ENCODE peak calls at places on chromosomes 3 and 15, in seven cellular contexts. One of them, this sample, is unnamed.

GRCh38 chr3:192845196-192845855 is 72.3 kb downstream of the MB21D2 start:
- DNase-seq in stimulated activated CD4-positive, alpha-beta T cell treated with anti-CD3 and anti-CD28 coated beads, TNF-alpha, amount 100 ng/mL, for 1 hour: no peak
- DNase-seq in activated T-cell treated with anti-CD3 and anti-CD28 coated beads, Interleukin-2, amount 50 U/mL, for 4 hours: no peak
- DNase-seq in iPS DF 19.7: no peak
- DNase-seq in activated CD4-positive, alpha-beta T cell treated with anti-CD3 and anti-CD28 coated beads, Interleukin-2, amount 50 U/mL, for 1 hour: no peak
- DNase-seq in adrenal gland: no peak
- DNase-seq in glomerular endothelial cell: no peak
- DNase-seq in this sample: no peak

GRCh38 chr3:106610362-106610997 is 741.7 kb upstream of the CBLB start:
- DNase-seq in stimulated activated CD4-positive, alpha-beta T cell treated with anti-CD3 and anti-CD28 coated beads, TNF-alpha, amount 100 ng/mL, for 1 hour: no peak
- DNase-seq in activated T-cell treated with anti-CD3 and anti-CD28 coated beads, Interleukin-2, amount 50 U/mL, for 4 hours: no peak
- DNase-seq in iPS DF 19.7: no peak
- DNase-seq in activated CD4-positive, alpha-beta T cell treated with anti-CD3 and anti-CD28 coated beads, Interleukin-2, amount 50 U/mL, for 1 hour: no peak
- DNase-seq in adrenal gland: no peak
- DNase-seq in glomerular endothelial cell: no peak
- DNase-seq in this sample: no peak

GRCh38 chr3:197541756-197542539 is 13.8 kb downstream of the BDH1 start:
- DNase-seq in stimulated activated CD4-positive, alpha-beta T cell treated with anti-CD3 and anti-CD28 coated beads, TNF-alpha, amount 100 ng/mL, for 1 hour: no peak
- DNase-seq in activated T-cell treated with anti-CD3 and anti-CD28 coated beads, Interleukin-2, amount 50 U/mL, for 4 hours: no peak
- DNase-seq in iPS DF 19.7: peak
- DNase-seq in activated CD4-positive, alpha-beta T cell treated with anti-CD3 and anti-CD28 coated beads, Interleukin-2, amount 50 U/mL, for 1 hour: no peak
- DNase-seq in adrenal gland: peak
- DNase-seq in glomerular endothelial cell: no peak
- DNase-seq in this sample: no peak

GRCh38 chr15:64503640-64504039 is 43.3 kb downstream of the ZNF609 start:
- DNase-seq in stimulated activated CD4-positive, alpha-beta T cell treated with anti-CD3 and anti-CD28 coated beads, TNF-alpha, amount 100 ng/mL, for 1 hour: no peak
- DNase-seq in activated T-cell treated with anti-CD3 and anti-CD28 coated beads, Interleukin-2, amount 50 U/mL, for 4 hours: no peak
- DNase-seq in iPS DF 19.7: no peak
- DNase-seq in activated CD4-positive, alpha-beta T cell treated with anti-CD3 and anti-CD28 coated beads, Interleukin-2, amount 50 U/mL, for 1 hour: no peak
- DNase-seq in adrenal gland: no peak
- DNase-seq in glomerular endothelial cell: no peak
- DNase-seq in this sample: no peak

GRCh38 chr15:58070801-58071418 is 5.4 kb upstream of the ALDH1A2 start:
- DNase-seq in stimulated activated CD4-positive, alpha-beta T cell treated with anti-CD3 and anti-CD28 coated beads, TNF-alpha, amount 100 ng/mL, for 1 hour: peak
- DNase-seq in activated T-cell treated with anti-CD3 and anti-CD28 coated beads, Interleukin-2, amount 50 U/mL, for 4 hours: peak
- DNase-seq in iPS DF 19.7: no peak
- DNase-seq in activated CD4-positive, alpha-beta T cell treated with anti-CD3 and anti-CD28 coated beads, Interleukin-2, amount 50 U/mL, for 1 hour: no peak
- DNase-seq in adrenal gland: peak
- DNase-seq in glomerular endothelial cell: peak
- DNase-seq in this sample: peak

GRCh38 chr3:50657407-50657806 is 17.3 kb upstream of the DOCK3 start:
- DNase-seq in stimulated activated CD4-positive, alpha-beta T cell treated with anti-CD3 and anti-CD28 coated beads, TNF-alpha, amount 100 ng/mL, for 1 hour: no peak
- DNase-seq in activated T-cell treated with anti-CD3 and anti-CD28 coated beads, Interleukin-2, amount 50 U/mL, for 4 hours: no peak
- DNase-seq in iPS DF 19.7: no peak
- DNase-seq in activated CD4-positive, alpha-beta T cell treated with anti-CD3 and anti-CD28 coated beads, Interleukin-2, amount 50 U/mL, for 1 hour: no peak
- DNase-seq in adrenal gland: no peak
- DNase-seq in glomerular endothelial cell: no peak
- DNase-seq in this sample: no peak

GRCh38 chr3:16790432-16791379 is 94.0 kb upstream of the PLCL2 start:
- DNase-seq in stimulated activated CD4-positive, alpha-beta T cell treated with anti-CD3 and anti-CD28 coated beads, TNF-alpha, amount 100 ng/mL, for 1 hour: no peak
- DNase-seq in activated T-cell treated with anti-CD3 and anti-CD28 coated beads, Interleukin-2, amount 50 U/mL, for 4 hours: no peak
- DNase-seq in iPS DF 19.7: no peak
- DNase-seq in activated CD4-positive, alpha-beta T cell treated with anti-CD3 and anti-CD28 coated beads, Interleukin-2, amount 50 U/mL, for 1 hour: no peak
- DNase-seq in adrenal gland: no peak
- DNase-seq in glomerular endothelial cell: no peak
- DNase-seq in this sample: no peak

GRCh38 chr3:16907245-16907644 is 22.5 kb downstream of the PLCL2 start:
- DNase-seq in stimulated activated CD4-positive, alpha-beta T cell treated with anti-CD3 and anti-CD28 coated beads, TNF-alpha, amount 100 ng/mL, for 1 hour: no peak
- DNase-seq in activated T-cell treated with anti-CD3 and anti-CD28 coated beads, Interleukin-2, amount 50 U/mL, for 4 hours: no peak
- DNase-seq in iPS DF 19.7: no peak
- DNase-seq in activated CD4-positive, alpha-beta T cell treated with anti-CD3 and anti-CD28 coated beads, Interleukin-2, amount 50 U/mL, for 1 hour: no peak
- DNase-seq in adrenal gland: no peak
- DNase-seq in glomerular endothelial cell: no peak
- DNase-seq in this sample: no peak

GRCh38 chr3:188491276-188491687 is 337.3 kb downstream of the LPP start:
- DNase-seq in stimulated activated CD4-positive, alpha-beta T cell treated with anti-CD3 and anti-CD28 coated beads, TNF-alpha, amount 100 ng/mL, for 1 hour: no peak
- DNase-seq in activated T-cell treated with anti-CD3 and anti-CD28 coated beads, Interleukin-2, amount 50 U/mL, for 4 hours: no peak
- DNase-seq in iPS DF 19.7: no peak
- DNase-seq in activated CD4-positive, alpha-beta T cell treated with anti-CD3 and anti-CD28 coated beads, Interleukin-2, amount 50 U/mL, for 1 hour: no peak
- DNase-seq in adrenal gland: peak
- DNase-seq in glomerular endothelial cell: no peak
- DNase-seq in this sample: no peak

GRCh38 chr15:52680756-52681155 is 1.6 kb upstream of the ATOSA start:
- DNase-seq in stimulated activated CD4-positive, alpha-beta T cell treated with anti-CD3 and anti-CD28 coated beads, TNF-alpha, amount 100 ng/mL, for 1 hour: no peak
- DNase-seq in activated T-cell treated with anti-CD3 and anti-CD28 coated beads, Interleukin-2, amount 50 U/mL, for 4 hours: no peak
- DNase-seq in iPS DF 19.7: no peak
- DNase-seq in activated CD4-positive, alpha-beta T cell treated with anti-CD3 and anti-CD28 coated beads, Interleukin-2, amount 50 U/mL, for 1 hour: no peak
- DNase-seq in adrenal gland: no peak
- DNase-seq in glomerular endothelial cell: no peak
- DNase-seq in this sample: no peak

GRCh38 chr3:158770254-158771017 is 31.4 kb upstream of the MFSD1 start:
- DNase-seq in stimulated activated CD4-positive, alpha-beta T cell treated with anti-CD3 and anti-CD28 coated beads, TNF-alpha, amount 100 ng/mL, for 1 hour: no peak
- DNase-seq in activated T-cell treated with anti-CD3 and anti-CD28 coated beads, Interleukin-2, amount 50 U/mL, for 4 hours: no peak
- DNase-seq in iPS DF 19.7: no peak
- DNase-seq in activated CD4-positive, alpha-beta T cell treated with anti-CD3 and anti-CD28 coated beads, Interleukin-2, amount 50 U/mL, for 1 hour: no peak
- DNase-seq in adrenal gland: no peak
- DNase-seq in glomerular endothelial cell: no peak
- DNase-seq in this sample: peak

GRCh38 chr15:75666823-75667501 is 19.2 kb downstream of the SNX33 start:
- DNase-seq in stimulated activated CD4-positive, alpha-beta T cell treated with anti-CD3 and anti-CD28 coated beads, TNF-alpha, amount 100 ng/mL, for 1 hour: no peak
- DNase-seq in activated T-cell treated with anti-CD3 and anti-CD28 coated beads, Interleukin-2, amount 50 U/mL, for 4 hours: no peak
- DNase-seq in iPS DF 19.7: no peak
- DNase-seq in activated CD4-positive, alpha-beta T cell treated with anti-CD3 and anti-CD28 coated beads, Interleukin-2, amount 50 U/mL, for 1 hour: no peak
- DNase-seq in adrenal gland: no peak
- DNase-seq in glomerular endothelial cell: peak
- DNase-seq in this sample: no peak

GRCh38 chr3:38628835-38629234 is 20.7 kb downstream of the SCN5A start:
- DNase-seq in stimulated activated CD4-positive, alpha-beta T cell treated with anti-CD3 and anti-CD28 coated beads, TNF-alpha, amount 100 ng/mL, for 1 hour: no peak
- DNase-seq in activated T-cell treated with anti-CD3 and anti-CD28 coated beads, Interleukin-2, amount 50 U/mL, for 4 hours: no peak
- DNase-seq in iPS DF 19.7: no peak
- DNase-seq in activated CD4-positive, alpha-beta T cell treated with anti-CD3 and anti-CD28 coated beads, Interleukin-2, amount 50 U/mL, for 1 hour: no peak
- DNase-seq in adrenal gland: no peak
- DNase-seq in glomerular endothelial cell: no peak
- DNase-seq in this sample: no peak

GRCh38 chr3:85433334-85433733 is 474.5 kb downstream of the CADM2 start:
- DNase-seq in stimulated activated CD4-positive, alpha-beta T cell treated with anti-CD3 and anti-CD28 coated beads, TNF-alpha, amount 100 ng/mL, for 1 hour: no peak
- DNase-seq in activated T-cell treated with anti-CD3 and anti-CD28 coated beads, Interleukin-2, amount 50 U/mL, for 4 hours: no peak
- DNase-seq in iPS DF 19.7: no peak
- DNase-seq in activated CD4-positive, alpha-beta T cell treated with anti-CD3 and anti-CD28 coated beads, Interleukin-2, amount 50 U/mL, for 1 hour: no peak
- DNase-seq in adrenal gland: no peak
- DNase-seq in glomerular endothelial cell: no peak
- DNase-seq in this sample: no peak

GRCh38 chr3:33831053-33831452 is 32.6 kb downstream of the PDCD6IP start:
- DNase-seq in stimulated activated CD4-positive, alpha-beta T cell treated with anti-CD3 and anti-CD28 coated beads, TNF-alpha, amount 100 ng/mL, for 1 hour: no peak
- DNase-seq in activated T-cell treated with anti-CD3 and anti-CD28 coated beads, Interleukin-2, amount 50 U/mL, for 4 hours: no peak
- DNase-seq in iPS DF 19.7: no peak
- DNase-seq in activated CD4-positive, alpha-beta T cell treated with anti-CD3 and anti-CD28 coated beads, Interleukin-2, amount 50 U/mL, for 1 hour: no peak
- DNase-seq in adrenal gland: no peak
- DNase-seq in glomerular endothelial cell: no peak
- DNase-seq in this sample: no peak

GRCh38 chr3:18393906-18394305 is 31.2 kb downstream of the SATB1 start:
- DNase-seq in stimulated activated CD4-positive, alpha-beta T cell treated with anti-CD3 and anti-CD28 coated beads, TNF-alpha, amount 100 ng/mL, for 1 hour: no peak
- DNase-seq in activated T-cell treated with anti-CD3 and anti-CD28 coated beads, Interleukin-2, amount 50 U/mL, for 4 hours: no peak
- DNase-seq in iPS DF 19.7: no peak
- DNase-seq in activated CD4-positive, alpha-beta T cell treated with anti-CD3 and anti-CD28 coated beads, Interleukin-2, amount 50 U/mL, for 1 hour: no peak
- DNase-seq in adrenal gland: no peak
- DNase-seq in glomerular endothelial cell: no peak
- DNase-seq in this sample: no peak

GRCh38 chr3:127408684-127409420 is 121.0 kb upstream of the PRR20G start:
- DNase-seq in stimulated activated CD4-positive, alpha-beta T cell treated with anti-CD3 and anti-CD28 coated beads, TNF-alpha, amount 100 ng/mL, for 1 hour: no peak
- DNase-seq in activated T-cell treated with anti-CD3 and anti-CD28 coated beads, Interleukin-2, amount 50 U/mL, for 4 hours: no peak
- DNase-seq in iPS DF 19.7: no peak
- DNase-seq in activated CD4-positive, alpha-beta T cell treated with anti-CD3 and anti-CD28 coated beads, Interleukin-2, amount 50 U/mL, for 1 hour: no peak
- DNase-seq in adrenal gland: no peak
- DNase-seq in glomerular endothelial cell: no peak
- DNase-seq in this sample: no peak

GRCh38 chr3:72487946-72488735 is 360.1 kb downstream of the SHQ1 start:
- DNase-seq in stimulated activated CD4-positive, alpha-beta T cell treated with anti-CD3 and anti-CD28 coated beads, TNF-alpha, amount 100 ng/mL, for 1 hour: no peak
- DNase-seq in activated T-cell treated with anti-CD3 and anti-CD28 coated beads, Interleukin-2, amount 50 U/mL, for 4 hours: no peak
- DNase-seq in iPS DF 19.7: no peak
- DNase-seq in activated CD4-positive, alpha-beta T cell treated with anti-CD3 and anti-CD28 coated beads, Interleukin-2, amount 50 U/mL, for 1 hour: no peak
- DNase-seq in adrenal gland: no peak
- DNase-seq in glomerular endothelial cell: no peak
- DNase-seq in this sample: no peak

GRCh38 chr3:55802816-55803215 is 315.7 kb upstream of the WNT5A start:
- DNase-seq in stimulated activated CD4-positive, alpha-beta T cell treated with anti-CD3 and anti-CD28 coated beads, TNF-alpha, amount 100 ng/mL, for 1 hour: no peak
- DNase-seq in activated T-cell treated with anti-CD3 and anti-CD28 coated beads, Interleukin-2, amount 50 U/mL, for 4 hours: no peak
- DNase-seq in iPS DF 19.7: no peak
- DNase-seq in activated CD4-positive, alpha-beta T cell treated with anti-CD3 and anti-CD28 coated beads, Interleukin-2, amount 50 U/mL, for 1 hour: no peak
- DNase-seq in adrenal gland: no peak
- DNase-seq in glomerular endothelial cell: no peak
- DNase-seq in this sample: no peak

GRCh38 chr15:83582386-83582785 is 71.5 kb upstream of the ADAMTSL3 start:
- DNase-seq in stimulated activated CD4-positive, alpha-beta T cell treated with anti-CD3 and anti-CD28 coated beads, TNF-alpha, amount 100 ng/mL, for 1 hour: no peak
- DNase-seq in activated T-cell treated with anti-CD3 and anti-CD28 coated beads, Interleukin-2, amount 50 U/mL, for 4 hours: no peak
- DNase-seq in iPS DF 19.7: no peak
- DNase-seq in activated CD4-positive, alpha-beta T cell treated with anti-CD3 and anti-CD28 coated beads, Interleukin-2, amount 50 U/mL, for 1 hour: no peak
- DNase-seq in adrenal gland: no peak
- DNase-seq in glomerular endothelial cell: no peak
- DNase-seq in this sample: no peak

GRCh38 chr3:42246091-42246490 is 19.9 kb downstream of the CCK start:
- DNase-seq in stimulated activated CD4-positive, alpha-beta T cell treated with anti-CD3 and anti-CD28 coated beads, TNF-alpha, amount 100 ng/mL, for 1 hour: no peak
- DNase-seq in activated T-cell treated with anti-CD3 and anti-CD28 coated beads, Interleukin-2, amount 50 U/mL, for 4 hours: no peak
- DNase-seq in iPS DF 19.7: no peak
- DNase-seq in activated CD4-positive, alpha-beta T cell treated with anti-CD3 and anti-CD28 coated beads, Interleukin-2, amount 50 U/mL, for 1 hour: no peak
- DNase-seq in adrenal gland: no peak
- DNase-seq in glomerular endothelial cell: no peak
- DNase-seq in this sample: no peak

GRCh38 chr3:172074578-172074977 is 35.2 kb downstream of the FNDC3B start:
- DNase-seq in stimulated activated CD4-positive, alpha-beta T cell treated with anti-CD3 and anti-CD28 coated beads, TNF-alpha, amount 100 ng/mL, for 1 hour: no peak
- DNase-seq in activated T-cell treated with anti-CD3 and anti-CD28 coated beads, Interleukin-2, amount 50 U/mL, for 4 hours: no peak
- DNase-seq in iPS DF 19.7: no peak
- DNase-seq in activated CD4-positive, alpha-beta T cell treated with anti-CD3 and anti-CD28 coated beads, Interleukin-2, amount 50 U/mL, for 1 hour: no peak
- DNase-seq in adrenal gland: peak
- DNase-seq in glomerular endothelial cell: no peak
- DNase-seq in this sample: no peak

GRCh38 chr3:141240290-141241247 is 8.9 kb downstream of the PXYLP1 start:
- DNase-seq in stimulated activated CD4-positive, alpha-beta T cell treated with anti-CD3 and anti-CD28 coated beads, TNF-alpha, amount 100 ng/mL, for 1 hour: no peak
- DNase-seq in activated T-cell treated with anti-CD3 and anti-CD28 coated beads, Interleukin-2, amount 50 U/mL, for 4 hours: no peak
- DNase-seq in iPS DF 19.7: no peak
- DNase-seq in activated CD4-positive, alpha-beta T cell treated with anti-CD3 and anti-CD28 coated beads, Interleukin-2, amount 50 U/mL, for 1 hour: no peak
- DNase-seq in adrenal gland: no peak
- DNase-seq in glomerular endothelial cell: no peak
- DNase-seq in this sample: no peak

GRCh38 chr15:35243758-35244157 is 158.7 kb upstream of the NANOGP8 start:
- DNase-seq in stimulated activated CD4-positive, alpha-beta T cell treated with anti-CD3 and anti-CD28 coated beads, TNF-alpha, amount 100 ng/mL, for 1 hour: no peak
- DNase-seq in activated T-cell treated with anti-CD3 and anti-CD28 coated beads, Interleukin-2, amount 50 U/mL, for 4 hours: no peak
- DNase-seq in iPS DF 19.7: no peak
- DNase-seq in activated CD4-positive, alpha-beta T cell treated with anti-CD3 and anti-CD28 coated beads, Interleukin-2, amount 50 U/mL, for 1 hour: no peak
- DNase-seq in adrenal gland: no peak
- DNase-seq in glomerular endothelial cell: no peak
- DNase-seq in this sample: no peak

GRCh38 chr15:60326824-60327654 is 70.7 kb downstream of the ANXA2 start:
- DNase-seq in stimulated activated CD4-positive, alpha-beta T cell treated with anti-CD3 and anti-CD28 coated beads, TNF-alpha, amount 100 ng/mL, for 1 hour: no peak
- DNase-seq in activated T-cell treated with anti-CD3 and anti-CD28 coated beads, Interleukin-2, amount 50 U/mL, for 4 hours: no peak
- DNase-seq in iPS DF 19.7: no peak
- DNase-seq in activated CD4-positive, alpha-beta T cell treated with anti-CD3 and anti-CD28 coated beads, Interleukin-2, amount 50 U/mL, for 1 hour: peak
- DNase-seq in adrenal gland: no peak
- DNase-seq in glomerular endothelial cell: peak
- DNase-seq in this sample: peak